ENCODE peak calls at places on chromosomes 6 and 20, in ten cellular contexts. K is MCF 10A, O is neural crest cell, Z is thyroid gland, A is keratinocyte, E is HCT116, F is foreskin fibroblast, M is AG04450, U is choroid plexus epithelial cell, G is mesothelial cell of epicardium. J is an unnamed sample.
A peak's percentile ranks its signal among the peaks of the same experiment; 100 is the strongest.

GRCh38 chr20:31990958-31991705 is 19.1 kb upstream of the CCM2L start:
- DNase-seq in G (no peak), O (no peak), M (no peak), E (no peak), F (no peak), A (no peak), U (no peak), Z (no peak), K (no peak), J (no peak)

GRCh38 chr6:30591008-30591407 is 19.8 kb downstream of the ABCF1 start:
- DNase-seq in G (no peak), E (no peak), Z (peak; percentile 54), U (peak; percentile 69), A (peak; percentile 38), K (no peak), M (peak; percentile 48), F (peak; percentile 27), O (no peak), J (no peak)

GRCh38 chr20:44832724-44833123 is 22.4 kb upstream of the RIMS4 start:
- DNase-seq in O (no peak), K (peak; percentile 66), F (peak; percentile 7), G (no peak), M (no peak), U (peak; percentile 23), E (peak; percentile 23), A (no peak), Z (no peak), J (no peak)

GRCh38 chr6:31356216-31356945 is 598 bp downstream of the HLA-B start:
- DNase-seq in F (no peak), E (no peak), M (no peak), A (no peak), G (no peak), U (peak; percentile 19), Z (peak; percentile 67), K (peak; percentile 8), O (no peak), J (no peak)

GRCh38 chr6:132907915-132908314 is 93.5 kb downstream of the RPS12 start:
- DNase-seq in G (no peak), K (peak; percentile 65), U (peak; percentile 88), Z (no peak), M (peak; percentile 62), F (peak; percentile 72), A (no peak), E (peak; percentile 8), O (no peak), J (no peak)

GRCh38 chr6:148846778-148847761 is 100.2 kb downstream of the UST start:
- DNase-seq in U (peak; percentile 24), F (no peak), E (no peak), M (no peak), Z (peak; percentile 15), K (no peak), O (no peak), G (no peak), A (no peak), J (no peak)

GRCh38 chr6:135182120-135182992 is 1.2 kb downstream of the MYB start:
- DNase-seq in M (no peak), A (no peak), K (no peak), O (peak; percentile 9), E (no peak), F (no peak), U (no peak), Z (peak; percentile 18), G (no peak), J (no peak)

GRCh38 chr6:18088419-18089296 is 33.8 kb downstream of the NHLRC1 start:
- DNase-seq in M (no peak), Z (peak; percentile 91), F (no peak), K (no peak), O (no peak), U (no peak), A (no peak), G (no peak), E (no peak), J (no peak)

GRCh38 chr6:136137008-136137689 is 113.0 kb downstream of the MTFR2 start:
- DNase-seq in K (no peak), A (no peak), M (no peak), Z (no peak), O (no peak), G (no peak), F (no peak), U (no peak), E (peak; percentile 6), J (no peak)

GRCh38 chr6:50380409-50381105 is 330.8 kb upstream of the DEFB112 start:
- DNase-seq in U (no peak), A (no peak), K (no peak), E (no peak), O (no peak), M (no peak), F (no peak), G (no peak), Z (no peak), J (no peak)

GRCh38 chr20:24458441-24458840 is 11.0 kb upstream of the SYNDIG1 start:
- DNase-seq in E (no peak), U (no peak), M (no peak), K (no peak), Z (no peak), O (no peak), G (no peak), A (no peak), F (no peak), J (no peak)

GRCh38 chr6:122322824-122323223 is 76.6 kb upstream of the HSF2 start:
- DNase-seq in Z (no peak), K (peak; percentile 42), E (no peak), O (no peak), F (peak; percentile 16), G (no peak), U (peak; percentile 35), M (no peak), A (no peak), J (no peak)

GRCh38 chr6:1316482-1317220 is 4.8 kb downstream of the FOXQ1 start:
- DNase-seq in A (no peak), M (no peak), F (no peak), E (no peak), Z (peak; percentile 15), K (no peak), O (no peak), U (no peak), G (no peak), J (no peak)

GRCh38 chr6:84967389-84967788 is 203.0 kb upstream of the TBX18 start:
- DNase-seq in K (peak; percentile 67), O (peak; percentile 42), U (peak; percentile 79), F (peak; percentile 48), M (peak; percentile 3), E (peak; percentile 48), A (no peak), G (no peak), Z (no peak), J (no peak)
- TF ChIP-seq CTCF in K (peak; percentile 64), O (peak; percentile 65), U (peak; percentile 84), F (peak; percentile 57), M (peak; percentile 51), E (peak; percentile 60), A (no peak), G (no peak), Z (no peak), J (peak; percentile 7)

DNA sequence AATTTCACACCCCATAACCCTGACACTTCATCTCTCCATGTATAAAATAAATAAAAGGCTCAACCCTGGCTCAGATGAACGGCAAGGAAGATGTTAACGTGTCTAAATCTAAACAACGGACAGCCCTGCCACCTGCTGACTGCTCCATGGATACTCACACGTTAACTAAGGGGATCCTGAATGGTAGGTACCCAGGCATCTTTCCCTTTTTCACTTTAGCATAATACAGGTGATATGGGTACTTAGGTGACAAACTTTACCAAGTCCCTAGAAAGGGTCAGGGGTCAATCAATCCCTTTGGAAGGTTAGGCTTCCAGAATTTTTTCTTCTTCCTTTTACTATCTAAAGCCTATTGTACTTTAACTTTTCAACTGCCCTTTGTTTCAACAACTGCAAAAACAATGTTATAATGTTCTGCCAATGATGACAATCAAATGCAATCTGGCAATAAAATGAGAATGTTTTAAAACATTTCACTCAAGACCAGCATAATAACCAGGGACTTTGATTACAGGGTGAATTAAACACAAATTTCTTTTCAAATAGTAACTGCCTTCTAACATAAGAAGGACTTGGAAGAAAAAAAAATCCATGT is 52.4 kb upstream of the IPCEF1 start:
- DNase-seq in A (no peak), K (peak; percentile 49), M (no peak), Z (peak; percentile 15), G (no peak), U (peak; percentile 83), F (peak; percentile 22), O (no peak), E (no peak), J (no peak)
- TF ChIP-seq CTCF in A (no peak), K (peak; percentile 18), M (peak; percentile 59), Z (peak; percentile 43), G (no peak), U (peak; percentile 77), F (peak; percentile 21), O (peak; percentile 41), E (peak; percentile 22), J (peak; percentile 45)

DNA sequence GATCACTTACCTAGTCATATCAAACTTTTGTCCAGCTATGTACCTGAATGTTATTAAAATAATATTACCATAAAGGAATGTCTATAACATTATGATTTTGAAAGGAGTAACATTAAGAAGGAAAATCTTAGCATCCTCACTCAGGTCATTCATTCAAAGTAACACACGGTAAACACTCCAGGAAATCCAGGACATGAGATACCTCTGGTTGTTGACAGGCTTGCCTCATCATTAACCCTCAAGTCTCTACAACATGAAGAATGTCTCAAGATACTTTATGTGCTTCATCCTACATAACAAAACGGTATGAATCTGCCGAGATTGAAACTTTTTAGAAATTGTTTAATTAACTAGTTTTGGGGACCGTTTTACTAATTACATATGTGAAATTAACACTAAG is 690 bp upstream of the FILIP1 start:
- DNase-seq in A (no peak), K (no peak), M (no peak), F (no peak), O (no peak), Z (no peak), E (no peak), U (no peak), G (no peak), J (no peak)
- TF ChIP-seq CTCF in A (no peak), K (no peak), M (no peak), F (no peak), O (no peak), Z (no peak), E (no peak), U (no peak), G (no peak), J (no peak)

GRCh38 chr6:165243801-165244200 is 65.6 kb downstream of the C6orf118 start:
- DNase-seq in F (no peak), G (no peak), A (no peak), K (no peak), U (no peak), O (no peak), E (no peak), Z (no peak), M (no peak), J (no peak)

GRCh38 chr6:165249808-165250207 is 59.6 kb downstream of the C6orf118 start:
- DNase-seq in O (no peak), M (no peak), E (no peak), F (no peak), G (no peak), A (no peak), K (no peak), Z (no peak), U (no peak), J (no peak)

GRCh38 chr6:165245716-165246115 is 63.7 kb downstream of the C6orf118 start:
- DNase-seq in E (no peak), F (no peak), A (no peak), Z (no peak), O (no peak), M (no peak), U (peak; percentile 19), K (no peak), G (no peak), J (no peak)

GRCh38 chr6:165244524-165245247 is 64.7 kb downstream of the C6orf118 start:
- DNase-seq in O (no peak), K (no peak), A (no peak), E (no peak), Z (no peak), U (no peak), G (no peak), F (no peak), M (no peak), J (no peak)

GRCh38 chr6:165245287-165245686 is 64.1 kb downstream of the C6orf118 start:
- DNase-seq in G (no peak), U (peak; percentile 56), O (no peak), M (no peak), F (no peak), Z (no peak), K (peak; percentile 55), E (no peak), A (no peak), J (no peak)
- TF ChIP-seq CTCF in G (no peak), U (peak; percentile 52), O (peak; percentile 71), M (no peak), F (peak; percentile 17), Z (peak; percentile 5), K (peak; percentile 50), E (no peak), A (no peak), J (no peak)